ENCODE peak calls at places on chromosomes 1 and 21, in four cellular contexts. J is thoracic aorta, S is breast epithelium, Q is cardiac muscle cell. M is an unnamed sample. For H3K4me1 and H3K27me3, the result is how much of the 10 kb centered on the place peaks cover.

GRCh38 chr1:155499953-155500621 is 62.5 kb downstream of the ASH1L start:
- DNase-seq in Q (peak), S (no peak), J (no peak), M (no peak)

GRCh38 chr1:19033926-19034680 is 77.6 kb upstream of the IFFO2 start:
- DNase-seq in Q (no peak), J (no peak), S (no peak), M (no peak)

GRCh38 chr1:152752225-152752624 is 5.6 kb upstream of the KPRP start:
- DNase-seq in Q (no peak), S (no peak), J (no peak), M (no peak)

GRCh38 chr1:25619101-25619890 is 2.7 kb downstream of the MAN1C1 start:
- DNase-seq in J (no peak), S (no peak), Q (peak), M (peak)

GRCh38 chr1:10497109-10497508 is 22.4 kb downstream of the PEX14 start:
- DNase-seq in J (no peak), Q (no peak), S (no peak), M (no peak)

GRCh38 chr1:30901798-30902652 is 6.5 kb downstream of the SDC3 start:
- DNase-seq in J (no peak), Q (peak), S (no peak), M (no peak)

GRCh38 chr1:3441449-3441848 is 13.0 kb upstream of the ARHGEF16 start:
- DNase-seq in S (no peak), Q (no peak), J (no peak), M (no peak)

GRCh38 chr1:199029401-199029800 is 390.6 kb downstream of the PTPRC start:
- DNase-seq in Q (peak), J (no peak), S (no peak), M (no peak)

GRCh38 chr1:38308780-38309179 is 262.2 kb upstream of the POU3F1 start:
- DNase-seq in S (no peak), Q (no peak), J (no peak), M (no peak)

GRCh38 chr1:117562581-117563491 is 43.0 kb upstream of the TENT5C start:
- DNase-seq in Q (no peak), S (peak), J (no peak), M (no peak)

GRCh38 chr1:113156368-113156767 is 83.4 kb downstream of the LRIG2 start:
- DNase-seq in Q (no peak), J (no peak), S (no peak), M (no peak)
- H3K4me1 ChIP-seq in Q (under half), J (under half), S (under half), M (under half)

DNA sequence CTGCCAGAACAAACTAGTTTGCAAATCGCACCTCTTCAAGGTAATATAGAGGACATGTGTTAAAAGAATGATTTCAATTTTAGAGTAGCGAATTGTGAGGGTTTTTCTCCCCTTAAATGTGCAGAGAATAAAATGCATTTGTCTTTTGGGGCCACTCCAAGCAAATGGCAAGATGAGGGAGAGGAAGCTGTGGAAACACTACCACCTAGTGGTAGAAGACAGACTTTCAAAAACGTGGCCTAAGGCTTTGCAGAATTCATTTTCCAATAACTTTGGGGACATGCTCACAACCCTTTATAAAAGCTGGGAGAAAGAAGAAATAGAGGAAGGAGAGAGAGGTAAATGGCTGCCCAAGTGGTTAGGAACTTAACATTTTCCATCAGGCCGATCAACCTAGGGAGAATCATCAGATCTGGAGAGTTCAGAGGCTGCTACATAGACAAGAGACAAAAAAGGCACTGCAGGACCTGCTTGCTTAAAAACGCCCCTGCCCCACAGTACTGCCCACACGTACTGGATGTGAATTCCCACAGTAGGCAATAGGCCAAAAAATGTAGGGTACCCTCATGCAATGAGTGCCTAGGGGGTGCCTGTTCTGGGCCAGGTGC is 15.7 kb upstream of the RCAN1 start:
- DNase-seq in Q (peak), J (no peak), S (no peak), M (no peak)
- H3K27ac ChIP-seq in Q (no peak), J (no peak), S (no peak), M (no peak)

GRCh38 chr21:46021398-46021797 is 39.8 kb downstream of the COL6A1 start:
- DNase-seq in S (no peak), Q (no peak), J (no peak), M (no peak)

GRCh38 chr21:46021978-46022544 is 40.5 kb downstream of the COL6A1 start:
- DNase-seq in S (no peak), J (no peak), Q (no peak), M (no peak)

GRCh38 chr21:46024983-46025860 is 43.7 kb downstream of the COL6A1 start:
- DNase-seq in S (no peak), Q (peak), J (no peak), M (no peak)

GRCh38 chr21:46022551-46023107 is 41.1 kb downstream of the COL6A1 start:
- DNase-seq in Q (no peak), S (no peak), J (no peak), M (no peak)

DNA sequence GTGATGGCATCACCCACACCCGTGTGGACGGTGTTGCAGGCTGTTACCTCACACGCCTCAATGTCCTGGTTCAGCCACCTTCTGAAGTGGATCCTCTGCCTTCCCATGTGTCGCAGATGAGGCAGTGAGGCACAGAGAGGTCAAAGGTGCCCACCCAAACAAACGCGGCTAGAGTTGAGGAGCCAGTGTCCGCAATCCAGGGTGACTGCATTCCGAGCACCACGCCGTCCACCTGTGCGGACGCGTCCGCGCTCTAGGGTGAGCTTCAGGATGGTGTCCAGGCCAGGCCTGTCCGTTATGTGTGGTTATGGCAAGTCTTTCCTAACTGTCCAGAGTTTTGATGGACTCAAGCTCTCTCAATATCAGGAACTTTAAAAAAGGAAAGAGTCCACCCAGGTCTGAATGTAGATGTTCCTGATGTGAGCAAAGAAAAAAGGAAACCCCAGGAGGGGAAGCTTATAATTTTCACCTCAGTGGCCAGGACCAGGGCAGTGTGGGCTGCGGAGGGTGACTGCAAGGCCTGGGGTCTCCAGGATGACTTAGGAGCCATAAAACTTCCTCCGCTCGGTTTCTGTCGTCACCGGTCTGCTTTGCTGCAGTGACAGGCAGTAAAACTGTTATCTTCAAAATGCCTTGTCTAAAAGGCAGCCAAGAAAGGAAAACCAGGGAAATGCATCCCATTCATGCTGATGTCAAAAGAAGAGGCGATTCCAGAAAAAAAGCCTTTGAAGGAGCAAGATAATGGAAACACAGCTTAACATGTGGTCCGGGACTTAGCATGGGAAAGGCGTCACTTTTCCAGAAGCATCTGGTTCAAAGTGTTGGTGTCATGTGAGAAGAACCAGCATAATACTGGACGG is 41.8 kb downstream of the COL6A1 start:
- DNase-seq in Q (peak), S (no peak), J (no peak), M (no peak)
- H3K27me3 ChIP-seq in Q (under half), S (under half), J (under half), M (under half)

DNA sequence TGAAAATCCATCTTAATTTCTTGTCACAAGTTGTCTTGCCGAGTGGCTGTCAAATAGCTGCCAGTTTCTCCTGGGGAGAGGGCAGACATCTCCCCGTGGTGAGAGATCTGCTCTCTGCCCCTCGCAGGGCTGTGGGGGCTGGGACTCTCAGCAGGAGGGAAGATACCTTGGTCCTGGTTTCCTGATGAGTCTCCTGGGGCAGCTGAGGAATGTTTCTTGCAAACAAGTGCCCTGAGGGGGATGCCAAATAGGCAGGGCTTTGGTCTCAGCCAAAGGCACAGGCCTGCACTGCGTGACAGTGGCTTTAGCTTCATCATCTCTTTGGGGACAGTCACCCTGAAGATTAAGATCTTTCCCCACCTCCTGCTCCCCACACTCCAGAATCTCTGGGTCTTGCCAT is 40.9 kb downstream of the SYT6 start:
- DNase-seq in S (no peak), Q (no peak), J (no peak), M (no peak)
- H3K4me1 ChIP-seq in S (under half), Q (under half), J (under half), M (under half)

M was measured in iPS DF 6.9.